ENCODE peak calls at places on chromosomes 2 and 18, in ten cellular contexts. One of them, this sample, is unnamed.

GRCh38 chr2:200863655-200864205 is 728 bp downstream of the CLK1 start:
- DNase-seq in astrocyte: peak; percentile 14
- DNase-seq in thoracic aorta: no peak
- DNase-seq in tibial nerve: no peak
- DNase-seq in mesothelial cell of epicardium: no peak
- DNase-seq in B cell: no peak
- DNase-seq in colonic mucosa: peak; percentile 33
- DNase-seq in psoas muscle: no peak
- DNase-seq in neural progenitor cell: peak; percentile 25
- DNase-seq in AG10803: no peak
- DNase-seq in this sample: no peak

GRCh38 chr18:48621815-48622555 is 83.2 kb downstream of the CTIF start:
- DNase-seq in astrocyte: peak; percentile 53
- DNase-seq in thoracic aorta: no peak
- DNase-seq in tibial nerve: no peak
- DNase-seq in mesothelial cell of epicardium: no peak
- DNase-seq in B cell: no peak
- DNase-seq in colonic mucosa: no peak
- DNase-seq in psoas muscle: no peak
- DNase-seq in neural progenitor cell: no peak
- DNase-seq in AG10803: peak; percentile 28
- DNase-seq in this sample: no peak

GRCh38 chr18:62505669-62506494 is 16.9 kb upstream of the ZCCHC2 start:
- DNase-seq in astrocyte: no peak
- DNase-seq in thoracic aorta: no peak
- DNase-seq in tibial nerve: no peak
- DNase-seq in mesothelial cell of epicardium: no peak
- DNase-seq in B cell: peak; percentile 64
- DNase-seq in colonic mucosa: no peak
- DNase-seq in psoas muscle: no peak
- DNase-seq in neural progenitor cell: no peak
- DNase-seq in AG10803: no peak
- DNase-seq in this sample: peak; percentile 16

GRCh38 chr18:45050712-45051639 is 370.3 kb downstream of the SETBP1 start:
- DNase-seq in astrocyte: peak; percentile 94
- DNase-seq in thoracic aorta: no peak
- DNase-seq in tibial nerve: no peak
- DNase-seq in mesothelial cell of epicardium: no peak
- DNase-seq in B cell: no peak
- DNase-seq in colonic mucosa: no peak
- DNase-seq in psoas muscle: no peak
- DNase-seq in neural progenitor cell: no peak
- DNase-seq in AG10803: peak; percentile 87
- DNase-seq in this sample: peak; percentile 81

GRCh38 chr2:235543126-235543750 is 49.4 kb downstream of the AGAP1 start:
- DNase-seq in astrocyte: peak; percentile 28
- DNase-seq in thoracic aorta: no peak
- DNase-seq in tibial nerve: no peak
- DNase-seq in mesothelial cell of epicardium: no peak
- DNase-seq in B cell: no peak
- DNase-seq in colonic mucosa: peak; percentile 59
- DNase-seq in psoas muscle: no peak
- DNase-seq in neural progenitor cell: no peak
- DNase-seq in AG10803: no peak
- DNase-seq in this sample: no peak

GRCh38 chr2:69416147-69416546 is 21.1 kb downstream of the NFU1 start:
- DNase-seq in astrocyte: no peak
- DNase-seq in thoracic aorta: no peak
- DNase-seq in tibial nerve: no peak
- DNase-seq in mesothelial cell of epicardium: no peak
- DNase-seq in B cell: no peak
- DNase-seq in colonic mucosa: no peak
- DNase-seq in psoas muscle: no peak
- DNase-seq in neural progenitor cell: no peak
- DNase-seq in AG10803: no peak
- DNase-seq in this sample: no peak

GRCh38 chr18:29225351-29225750 is 1048.4 kb upstream of the CDH2 start:
- DNase-seq in astrocyte: peak; percentile 71
- DNase-seq in thoracic aorta: no peak
- DNase-seq in tibial nerve: no peak
- DNase-seq in mesothelial cell of epicardium: no peak
- DNase-seq in B cell: no peak
- DNase-seq in colonic mucosa: no peak
- DNase-seq in psoas muscle: no peak
- DNase-seq in neural progenitor cell: no peak
- DNase-seq in AG10803: peak; percentile 10
- DNase-seq in this sample: peak; percentile 56

GRCh38 chr2:232838406-232838874 is 31.6 kb upstream of the SNORC start:
- DNase-seq in astrocyte: peak; percentile 32
- DNase-seq in thoracic aorta: no peak
- DNase-seq in tibial nerve: no peak
- DNase-seq in mesothelial cell of epicardium: no peak
- DNase-seq in B cell: peak; percentile 40
- DNase-seq in colonic mucosa: peak; percentile 76
- DNase-seq in psoas muscle: no peak
- DNase-seq in neural progenitor cell: no peak
- DNase-seq in AG10803: no peak
- DNase-seq in this sample: peak; percentile 20

GRCh38 chr2:223654384-223654915 is 52.3 kb upstream of the SCG2 start:
- DNase-seq in astrocyte: peak; percentile 78
- DNase-seq in thoracic aorta: no peak
- DNase-seq in tibial nerve: no peak
- DNase-seq in mesothelial cell of epicardium: no peak
- DNase-seq in B cell: no peak
- DNase-seq in colonic mucosa: no peak
- DNase-seq in psoas muscle: no peak
- DNase-seq in neural progenitor cell: no peak
- DNase-seq in AG10803: peak; percentile 43
- DNase-seq in this sample: peak; percentile 63

GRCh38 chr2:176562359-176563043 is 293.3 kb downstream of the MTX2 start:
- DNase-seq in astrocyte: peak; percentile 90
- DNase-seq in thoracic aorta: no peak
- DNase-seq in tibial nerve: no peak
- DNase-seq in mesothelial cell of epicardium: no peak
- DNase-seq in B cell: no peak
- DNase-seq in colonic mucosa: no peak
- DNase-seq in psoas muscle: no peak
- DNase-seq in neural progenitor cell: no peak
- DNase-seq in AG10803: peak; percentile 88
- DNase-seq in this sample: peak; percentile 79

GRCh38 chr2:134181219-134181618 is 72.7 kb upstream of the MGAT5 start:
- DNase-seq in astrocyte: no peak
- DNase-seq in thoracic aorta: no peak
- DNase-seq in tibial nerve: no peak
- DNase-seq in mesothelial cell of epicardium: no peak
- DNase-seq in B cell: peak; percentile 50
- DNase-seq in colonic mucosa: peak; percentile 31
- DNase-seq in psoas muscle: no peak
- DNase-seq in neural progenitor cell: no peak
- DNase-seq in AG10803: no peak
- DNase-seq in this sample: no peak

GRCh38 chr2:209499071-209499470 is 75.2 kb downstream of the MAP2 start:
- DNase-seq in astrocyte: peak; percentile 30
- DNase-seq in thoracic aorta: no peak
- DNase-seq in tibial nerve: no peak
- DNase-seq in mesothelial cell of epicardium: no peak
- DNase-seq in B cell: no peak
- DNase-seq in colonic mucosa: no peak
- DNase-seq in psoas muscle: no peak
- DNase-seq in neural progenitor cell: no peak
- DNase-seq in AG10803: peak; percentile 23
- DNase-seq in this sample: peak; percentile 14
- TF ChIP-seq CTCF in astrocyte: no peak
- TF ChIP-seq CTCF in thoracic aorta: no peak
- TF ChIP-seq CTCF in tibial nerve: no peak
- TF ChIP-seq CTCF in mesothelial cell of epicardium: no peak
- TF ChIP-seq CTCF in B cell: no peak
- TF ChIP-seq CTCF in colonic mucosa: no peak
- TF ChIP-seq CTCF in psoas muscle: no peak
- TF ChIP-seq CTCF in neural progenitor cell: no peak
- TF ChIP-seq CTCF in AG10803: no peak
- TF ChIP-seq CTCF in this sample: no peak

DNA sequence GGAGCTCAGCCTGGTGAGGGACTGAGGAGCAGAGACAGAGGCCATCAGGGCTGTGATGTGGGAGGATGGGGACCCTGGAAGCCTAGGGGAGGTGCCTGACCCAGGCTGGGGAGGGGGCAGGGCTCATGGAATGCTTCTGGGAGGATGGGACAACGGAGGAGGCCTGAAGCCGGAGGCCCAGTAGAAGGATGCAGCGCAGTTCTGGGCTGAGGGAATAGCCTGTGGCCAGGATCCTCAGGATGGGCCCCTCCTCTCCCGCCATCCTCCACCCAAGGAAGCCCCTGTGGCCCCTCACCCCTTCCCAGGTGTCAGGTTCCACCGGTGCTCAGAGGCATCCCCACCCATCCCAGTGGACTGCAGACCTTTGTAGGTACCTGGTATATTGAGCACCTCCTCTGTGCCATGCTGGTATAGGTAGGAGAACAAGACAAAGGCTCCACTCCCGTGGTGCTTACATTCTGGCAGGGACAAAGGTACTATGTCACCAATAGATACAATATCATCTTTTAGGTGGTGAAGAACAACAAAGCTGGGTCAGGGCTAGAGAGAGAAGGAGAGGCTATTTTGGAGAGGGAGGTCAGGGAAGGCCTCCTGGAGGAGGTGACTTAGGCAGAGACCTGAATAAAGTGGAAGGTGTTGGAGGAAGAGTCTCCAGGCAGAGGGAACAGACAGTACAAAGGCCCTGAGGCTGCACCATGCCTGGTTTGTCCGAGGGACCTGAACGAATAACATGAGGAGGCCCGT is 2.7 kb downstream of the ZAP70 start:
- DNase-seq in astrocyte: no peak
- DNase-seq in thoracic aorta: no peak
- DNase-seq in tibial nerve: no peak
- DNase-seq in mesothelial cell of epicardium: no peak
- DNase-seq in B cell: no peak
- DNase-seq in colonic mucosa: no peak
- DNase-seq in psoas muscle: no peak
- DNase-seq in neural progenitor cell: no peak
- DNase-seq in AG10803: no peak
- DNase-seq in this sample: no peak
- TF ChIP-seq CTCF in astrocyte: no peak
- TF ChIP-seq CTCF in thoracic aorta: no peak
- TF ChIP-seq CTCF in tibial nerve: no peak
- TF ChIP-seq CTCF in mesothelial cell of epicardium: no peak
- TF ChIP-seq CTCF in B cell: no peak
- TF ChIP-seq CTCF in colonic mucosa: no peak
- TF ChIP-seq CTCF in psoas muscle: no peak
- TF ChIP-seq CTCF in neural progenitor cell: no peak
- TF ChIP-seq CTCF in AG10803: no peak
- TF ChIP-seq CTCF in this sample: no peak

GRCh38 chr2:58651930-58652329 is 410.8 kb upstream of the FANCL start:
- DNase-seq in astrocyte: no peak
- DNase-seq in thoracic aorta: no peak
- DNase-seq in tibial nerve: no peak
- DNase-seq in mesothelial cell of epicardium: no peak
- DNase-seq in B cell: no peak
- DNase-seq in colonic mucosa: no peak
- DNase-seq in psoas muscle: no peak
- DNase-seq in neural progenitor cell: no peak
- DNase-seq in AG10803: no peak
- DNase-seq in this sample: no peak
- TF ChIP-seq CTCF in astrocyte: no peak
- TF ChIP-seq CTCF in thoracic aorta: no peak
- TF ChIP-seq CTCF in tibial nerve: no peak
- TF ChIP-seq CTCF in mesothelial cell of epicardium: no peak
- TF ChIP-seq CTCF in B cell: no peak
- TF ChIP-seq CTCF in colonic mucosa: no peak
- TF ChIP-seq CTCF in psoas muscle: no peak
- TF ChIP-seq CTCF in neural progenitor cell: no peak
- TF ChIP-seq CTCF in AG10803: no peak
- TF ChIP-seq CTCF in this sample: no peak

GRCh38 chr2:216281881-216282280 is 90.4 kb downstream of the MARCHF4 start:
- DNase-seq in astrocyte: no peak
- DNase-seq in thoracic aorta: no peak
- DNase-seq in tibial nerve: no peak
- DNase-seq in mesothelial cell of epicardium: no peak
- DNase-seq in B cell: no peak
- DNase-seq in colonic mucosa: no peak
- DNase-seq in psoas muscle: no peak
- DNase-seq in neural progenitor cell: peak; percentile 39
- DNase-seq in AG10803: no peak
- DNase-seq in this sample: no peak

GRCh38 chr2:216281316-216281715 is 91.0 kb downstream of the MARCHF4 start:
- DNase-seq in astrocyte: no peak
- DNase-seq in thoracic aorta: no peak
- DNase-seq in tibial nerve: no peak
- DNase-seq in mesothelial cell of epicardium: no peak
- DNase-seq in B cell: no peak
- DNase-seq in colonic mucosa: no peak
- DNase-seq in psoas muscle: no peak
- DNase-seq in neural progenitor cell: peak; percentile 19
- DNase-seq in AG10803: no peak
- DNase-seq in this sample: no peak

GRCh38 chr2:216285641-216286156 is 86.6 kb downstream of the MARCHF4 start:
- DNase-seq in astrocyte: no peak
- DNase-seq in thoracic aorta: no peak
- DNase-seq in tibial nerve: no peak
- DNase-seq in mesothelial cell of epicardium: no peak
- DNase-seq in B cell: no peak
- DNase-seq in colonic mucosa: no peak
- DNase-seq in psoas muscle: no peak
- DNase-seq in neural progenitor cell: peak; percentile 33
- DNase-seq in AG10803: no peak
- DNase-seq in this sample: no peak

GRCh38 chr2:216284708-216285107 is 87.6 kb downstream of the MARCHF4 start:
- DNase-seq in astrocyte: no peak
- DNase-seq in thoracic aorta: no peak
- DNase-seq in tibial nerve: no peak
- DNase-seq in mesothelial cell of epicardium: no peak
- DNase-seq in B cell: no peak
- DNase-seq in colonic mucosa: no peak
- DNase-seq in psoas muscle: no peak
- DNase-seq in neural progenitor cell: no peak
- DNase-seq in AG10803: no peak
- DNase-seq in this sample: no peak

DNA sequence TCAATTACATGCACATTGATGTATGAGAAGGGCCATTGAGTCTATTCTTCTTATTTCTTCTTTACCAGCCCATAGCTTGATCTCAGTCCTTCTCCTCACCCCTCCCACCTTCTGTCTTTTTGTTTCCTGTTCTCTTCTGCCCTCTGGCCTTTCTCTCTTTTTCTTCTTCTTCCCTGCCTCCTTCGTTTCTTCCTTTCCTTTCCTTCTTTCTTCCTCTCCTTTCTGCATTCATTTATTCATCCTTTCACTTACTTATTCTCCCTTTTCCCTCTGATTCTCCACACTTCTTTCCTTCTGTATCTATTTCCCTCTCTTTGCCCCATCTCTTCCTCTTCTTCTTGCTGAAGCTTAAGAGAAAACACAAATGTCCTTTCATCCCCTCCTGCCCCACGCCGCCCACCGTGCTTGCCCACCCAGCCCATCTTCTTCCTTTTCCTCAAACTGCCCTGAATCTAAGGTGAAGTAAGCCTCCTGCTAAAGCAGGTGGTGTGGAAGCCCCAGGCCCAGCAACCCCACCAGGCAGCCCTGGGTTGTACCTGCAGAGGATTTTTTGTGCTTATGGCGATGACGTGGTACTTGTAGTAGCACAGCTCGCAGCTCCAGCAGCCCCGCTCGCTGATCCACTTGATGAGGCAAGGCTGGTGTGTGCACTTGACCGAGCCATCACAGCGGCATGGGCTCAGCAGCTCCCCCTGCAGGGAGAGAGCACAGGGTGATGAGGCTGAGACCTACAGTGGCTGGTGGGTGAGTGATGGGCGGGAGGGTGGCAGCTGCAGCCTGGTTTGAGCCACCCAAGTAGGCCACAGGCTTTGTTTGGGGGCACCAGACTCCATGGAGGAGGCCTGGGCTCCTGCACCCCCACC is 89.0 kb downstream of the MARCHF4 start:
- DNase-seq in astrocyte: no peak
- DNase-seq in thoracic aorta: no peak
- DNase-seq in tibial nerve: no peak
- DNase-seq in mesothelial cell of epicardium: no peak
- DNase-seq in B cell: no peak
- DNase-seq in colonic mucosa: no peak
- DNase-seq in psoas muscle: no peak
- DNase-seq in neural progenitor cell: peak; percentile 50
- DNase-seq in AG10803: no peak
- DNase-seq in this sample: no peak
- TF ChIP-seq CTCF in astrocyte: peak; percentile 8
- TF ChIP-seq CTCF in thoracic aorta: no peak
- TF ChIP-seq CTCF in tibial nerve: no peak
- TF ChIP-seq CTCF in mesothelial cell of epicardium: no peak
- TF ChIP-seq CTCF in B cell: no peak
- TF ChIP-seq CTCF in colonic mucosa: no peak
- TF ChIP-seq CTCF in psoas muscle: no peak
- TF ChIP-seq CTCF in neural progenitor cell: peak; percentile 62
- TF ChIP-seq CTCF in AG10803: peak; percentile 24
- TF ChIP-seq CTCF in this sample: peak; percentile 42

This sample was measured in cardiac fibroblast.